ENCODE peak calls at places on chromosome 13, in four cellular contexts. N is SK-N-SH, I is GM12878, D is K562. W is an unnamed sample. For H3K4me1, the result is how much of the 10 kb centered on the place peaks cover.

GRCh38 chr13:73938375-73939070 is 195.7 kb downstream of the KLF12 start:
- DNase-seq in D (no peak), N (no peak), I (no peak), W (no peak)

GRCh38 chr13:30898721-30899188 is 7.3 kb upstream of the MEDAG start:
- DNase-seq in N (no peak), D (no peak), I (no peak), W (peak)

GRCh38 chr13:93562676-93563075 is 336.1 kb downstream of the GPC6 start:
- DNase-seq in I (no peak), D (no peak), N (no peak), W (no peak)

GRCh38 chr13:24215732-24216131 is 55.2 kb downstream of the SPATA13 start:
- DNase-seq in D (no peak), N (no peak), I (no peak), W (no peak)

GRCh38 chr13:46982856-46983582 is 86.2 kb upstream of the HTR2A start:
- DNase-seq in N (no peak), I (peak), D (no peak), W (no peak)

GRCh38 chr13:51585234-51585672 is 991 bp downstream of the WDFY2 start:
- DNase-seq in D (peak), I (no peak), N (no peak), W (no peak)

GRCh38 chr13:27171244-27171829 is at the start of gene USP12:
- DNase-seq in D (peak), I (no peak), N (peak), W (no peak)

GRCh38 chr13:52739468-52740071 is at the start of gene CNMD:
- DNase-seq in I (no peak), N (no peak), D (no peak), W (no peak)

GRCh38 chr13:76038920-76039716 is 403.0 kb downstream of the LMO7 start:
- DNase-seq in D (no peak), I (no peak), N (no peak), W (no peak)

GRCh38 chr13:110216403-110217041 is 90.4 kb downstream of the COL4A1 start:
- DNase-seq in D (no peak), N (no peak), I (no peak), W (no peak)

GRCh38 chr13:44470623-44471562 is 97.3 kb downstream of the SERP2 start:
- DNase-seq in I (no peak), D (peak), N (no peak), W (peak)

GRCh38 chr13:87677334-87678234 is 6.4 kb downstream of the SLITRK5 start:
- DNase-seq in N (peak), I (no peak), D (no peak), W (peak)

GRCh38 chr13:108816381-108816780 is 187.0 kb downstream of the MYO16 start:
- DNase-seq in N (no peak), I (no peak), D (peak), W (no peak)

GRCh38 chr13:40031031-40031430 is 375.6 kb downstream of the COG6 start:
- DNase-seq in I (no peak), N (no peak), D (no peak), W (no peak)

GRCh38 chr13:40440990-40441820 is 225.2 kb downstream of the FOXO1 start:
- DNase-seq in I (no peak), N (peak), D (no peak), W (no peak)

GRCh38 chr13:44537238-44537637 is 38.9 kb downstream of the TSC22D1 start:
- DNase-seq in I (no peak), N (no peak), D (no peak), W (no peak)

GRCh38 chr13:93865235-93865634 is 614.2 kb downstream of the DCT start:
- DNase-seq in N (no peak), I (no peak), D (no peak), W (no peak)

GRCh38 chr13:20160346-20161274 is at the start of gene GJA3:
- DNase-seq in I (no peak), D (peak), N (peak), W (no peak)

GRCh38 chr13:97134364-97135095 is 87.6 kb upstream of the MBNL2 start:
- DNase-seq in N (no peak), D (no peak), I (no peak), W (no peak)

GRCh38 chr13:86087241-86087640 is 288.0 kb upstream of the SLITRK6 start:
- DNase-seq in I (no peak), D (no peak), N (no peak), W (no peak)

GRCh38 chr13:97753942-97754670 is 199.4 kb upstream of the IPO5 start:
- DNase-seq in I (no peak), D (peak), N (no peak), W (no peak)

GRCh38 chr13:45138282-45138681 is 18.0 kb downstream of the GTF2F2 start:
- DNase-seq in I (no peak), D (no peak), N (no peak), W (no peak)

GRCh38 chr13:45167611-45168554 is 33.0 kb downstream of the KCTD4 start:
- DNase-seq in I (no peak), N (no peak), D (peak), W (no peak)

GRCh38 chr13:114148521-114148855 is 16.1 kb upstream of the RASA3 start:
- DNase-seq in D (no peak), N (peak), I (peak), W (no peak)

GRCh38 chr13:60662595-60662994 is 265.6 kb downstream of the TDRD3 start:
- DNase-seq in N (no peak), D (no peak), I (no peak), W (no peak)

GRCh38 chr13:65095697-65096096 is 2134.4 kb downstream of the PCDH9 start:
- DNase-seq in I (no peak), N (peak), D (no peak), W (no peak)

GRCh38 chr13:65926750-65927171 is 1303.4 kb downstream of the PCDH9 start:
- DNase-seq in N (no peak), I (no peak), D (peak), W (peak)

GRCh38 chr13:75550159-75550567 is 572 bp downstream of the UCHL3 start:
- DNase-seq in D (peak), I (no peak), N (peak), W (peak)

GRCh38 chr13:110640591-110641029 is 25.3 kb downstream of the NAXD start:
- DNase-seq in I (no peak), N (peak), D (no peak), W (no peak)

DNA sequence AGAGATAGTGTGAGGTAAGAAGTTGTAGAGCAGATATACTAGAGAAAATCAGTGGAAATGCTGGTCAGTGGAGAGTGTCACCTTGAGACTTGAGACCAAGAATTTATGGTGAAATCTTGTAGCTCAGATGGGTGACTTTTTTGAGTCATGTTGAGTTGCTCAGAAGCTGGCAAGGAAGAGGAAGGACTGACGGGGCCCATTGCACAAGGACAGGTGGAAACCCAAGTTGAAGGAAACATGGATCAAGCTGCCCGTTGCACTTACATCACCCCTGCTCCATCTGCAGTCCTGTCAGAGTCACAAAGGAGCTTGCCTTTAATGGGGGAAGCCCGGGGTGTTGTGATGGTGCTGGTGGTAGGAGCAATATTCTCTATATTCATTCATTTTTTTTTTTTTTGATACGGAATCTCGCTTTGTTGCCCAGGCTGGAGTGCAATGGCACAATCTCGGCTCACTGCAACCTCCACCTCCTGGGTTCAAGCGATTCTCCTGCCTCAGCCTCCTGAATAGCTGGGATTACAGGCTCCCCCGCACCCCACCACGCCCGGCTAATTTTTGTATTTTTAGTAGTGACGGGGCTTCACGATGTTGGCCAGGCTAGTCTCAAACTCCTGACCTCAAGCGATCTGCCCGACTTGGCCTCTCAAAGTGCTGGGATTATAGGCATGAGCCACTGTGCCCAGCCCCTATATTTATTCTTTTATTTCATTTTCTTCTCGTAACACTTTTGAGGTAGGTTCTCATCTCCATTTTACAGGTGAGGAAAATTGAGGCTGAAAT is 27.4 kb downstream of the UBAC2 start:
- DNase-seq in I (no peak), N (no peak), D (no peak), W (no peak)
- H3K4me1 ChIP-seq in I (under half), N (under half), D (under half), W (under half)

GRCh38 chr13:113001251-113002140 is 32.5 kb downstream of the MCF2L start:
- DNase-seq in I (no peak), N (peak), D (no peak), W (peak)
- TF ChIP-seq TAF1 in I (no peak), N (no peak), D (no peak), W (peak)

GRCh38 chr13:48037346-48038173 is at the start of gene NUDT15:
- DNase-seq in I (peak), N (peak), D (peak), W (peak)
- TF ChIP-seq REST in I (peak), N (peak), D (peak), W (no peak)

DNA sequence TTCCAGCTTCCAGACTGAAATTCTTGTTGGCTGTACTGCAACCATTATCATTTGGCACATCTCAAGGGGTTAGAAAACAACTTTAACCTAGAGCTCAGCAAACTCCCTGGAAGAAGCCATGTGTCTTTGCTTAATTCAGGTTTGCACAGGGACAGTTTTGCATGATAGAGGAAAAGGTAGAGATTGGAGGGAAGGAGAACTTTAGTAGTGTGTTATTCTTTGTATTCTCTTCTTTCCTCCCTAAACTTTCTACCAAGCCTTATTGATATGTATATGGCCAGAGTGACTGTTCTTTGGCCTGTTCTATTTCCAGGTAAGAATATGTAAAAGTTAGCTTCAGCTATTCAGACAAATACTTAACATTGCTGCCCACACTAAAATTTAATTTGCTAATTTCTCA is 53.1 kb downstream of the UGGT2 start:
- DNase-seq in D (no peak), N (no peak), I (no peak), W (no peak)
- H3K4me1 ChIP-seq in D (under half), N (under half), I (under half), W (under half)

GRCh38 chr13:42260885-42261654 is 10.9 kb upstream of the AKAP11 start:
- DNase-seq in I (no peak), D (no peak), N (no peak), W (no peak)

GRCh38 chr13:42271337-42272114 is 426 bp upstream of the AKAP11 start:
- DNase-seq in D (peak), N (peak), I (peak), W (peak)

GRCh38 chr13:42270160-42270856 is 1.6 kb upstream of the AKAP11 start:
- DNase-seq in N (no peak), D (no peak), I (no peak), W (no peak)

GRCh38 chr13:42270857-42271215 is 1.1 kb upstream of the AKAP11 start:
- DNase-seq in D (no peak), N (no peak), I (no peak), W (no peak)

GRCh38 chr13:42266464-42266863 is 5.5 kb upstream of the AKAP11 start:
- DNase-seq in N (no peak), D (no peak), I (no peak), W (no peak)
- TF ChIP-seq TAF1 in N (no peak), D (no peak), I (no peak), W (no peak)

DNA sequence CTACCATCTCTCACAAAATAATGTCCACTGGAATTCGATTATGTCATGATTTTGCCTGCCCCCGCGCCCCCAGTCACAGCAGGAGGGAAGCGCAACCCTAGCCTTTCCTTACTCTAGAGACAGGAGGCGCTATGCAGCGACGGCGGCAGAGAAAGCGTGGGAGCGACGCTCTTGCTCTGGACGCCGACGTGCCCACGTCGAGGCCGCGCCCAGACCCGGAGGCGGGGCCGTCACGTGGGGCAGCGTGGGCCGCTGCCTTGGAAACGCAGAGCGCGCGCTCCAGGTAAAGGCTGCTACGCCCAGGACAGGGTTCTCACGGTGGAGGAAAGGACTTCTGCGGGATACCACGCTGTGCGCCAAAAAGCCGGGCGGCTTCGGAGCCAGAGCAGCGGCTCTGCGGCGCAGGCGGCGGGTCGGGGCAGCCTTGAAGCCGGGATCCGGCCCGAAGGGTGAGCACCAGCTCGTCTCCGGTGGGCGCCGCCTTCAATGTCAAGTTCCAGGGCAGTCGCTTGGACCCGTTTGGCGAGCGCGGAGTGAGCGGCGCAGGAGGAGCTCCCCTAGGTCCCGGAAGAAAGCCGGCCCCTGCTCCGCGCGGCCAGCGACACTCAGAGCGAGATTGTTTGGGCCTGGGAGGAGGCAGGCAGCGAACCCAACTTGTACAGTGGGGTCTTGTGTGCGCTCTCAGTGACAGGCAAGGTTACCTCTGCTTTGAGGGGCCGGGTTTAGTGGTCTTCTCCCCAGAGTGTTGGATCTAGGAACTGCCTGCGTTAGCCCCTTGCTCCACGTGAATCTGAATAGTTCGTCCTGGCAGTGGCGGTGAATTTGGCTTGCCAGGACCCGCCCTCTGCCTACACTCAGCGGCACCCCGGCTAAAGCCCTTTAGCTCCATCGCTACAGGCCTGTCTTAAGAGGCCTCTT is 121.7 kb downstream of the MRPL57 start:
- DNase-seq in N (peak), D (peak), I (peak), W (peak)
- TF ChIP-seq REST in N (no peak), D (no peak), I (no peak), W (no peak)